ENCODE peak calls at places on chromosome 22, in five cellular contexts. G is IMR-90, P is PC-3, H is left ventricle myocardium inferior, B is sigmoid colon. D is an unnamed sample. For H3K4me1, the result is how much of the 10 kb centered on the place peaks cover.

GRCh38 chr22:31036671-31037550 is 44.2 kb upstream of the SMTN start:
- DNase-seq in G (peak), P (peak), H (no peak), B (peak), D (no peak)

GRCh38 chr22:46072981-46073682 is 77.2 kb upstream of the PPARA start:
- DNase-seq in G (no peak), P (no peak), H (peak), B (peak), D (no peak)

GRCh38 chr22:36770946-36771340 is 5.0 kb downstream of the IFT27 start:
- DNase-seq in G (no peak), P (no peak), H (no peak), B (peak), D (no peak)

GRCh38 chr22:49721211-49721763 is 106.4 kb downstream of the BRD1 start:
- DNase-seq in G (no peak), P (no peak), H (no peak), B (no peak), D (no peak)

GRCh38 chr22:37930952-37931440 is 22.4 kb downstream of the C22orf23 start:
- DNase-seq in G (no peak), P (no peak), H (no peak), B (no peak), D (no peak)

GRCh38 chr22:30325724-30326703 is 727 bp downstream of the TBC1D10A start:
- DNase-seq in G (no peak), P (no peak), H (no peak), B (peak), D (peak)

GRCh38 chr22:49517211-49517610 is 310.5 kb downstream of the BRD1 start:
- DNase-seq in G (no peak), P (no peak), H (no peak), B (no peak), D (peak)

GRCh38 chr22:28743852-28744251 is 2.0 kb downstream of the HSCB start:
- DNase-seq in G (no peak), P (no peak), H (no peak), B (no peak), D (no peak)

GRCh38 chr22:37775785-37776638 is 31.7 kb upstream of the GCAT start:
- DNase-seq in G (peak), P (peak), H (no peak), B (no peak), D (no peak)

GRCh38 chr22:48899523-48900326 is 927.9 kb downstream of the BRD1 start:
- DNase-seq in G (no peak), P (no peak), H (no peak), B (peak), D (no peak)

GRCh38 chr22:30170126-30170525 is 76.4 kb downstream of the LIF start:
- DNase-seq in G (no peak), P (no peak), H (no peak), B (no peak), D (no peak)

GRCh38 chr22:46625113-46625842 is 5.1 kb downstream of the GRAMD4 start:
- DNase-seq in G (no peak), P (no peak), H (no peak), B (peak), D (no peak)

GRCh38 chr22:22890085-22890484 is 2.5 kb downstream of the IGLL5 start:
- DNase-seq in G (no peak), P (no peak), H (no peak), B (no peak), D (no peak)

GRCh38 chr22:25942989-25943411 is 201.0 kb downstream of the MYO18B start:
- DNase-seq in G (no peak), P (no peak), H (peak), B (no peak), D (peak)

GRCh38 chr22:38733329-38734202 is 22.2 kb downstream of the SUN2 start:
- DNase-seq in G (peak), P (peak), H (peak), B (peak), D (peak)

GRCh38 chr22:22968366-22968765 is 80.8 kb downstream of the IGLL5 start:
- DNase-seq in G (no peak), P (no peak), H (no peak), B (no peak), D (no peak)

GRCh38 chr22:41308544-41308947 is 7.2 kb downstream of the ZC3H7B start:
- DNase-seq in G (no peak), P (no peak), H (no peak), B (no peak), D (no peak)

GRCh38 chr22:27154717-27155116 is 497.3 kb downstream of the MIAT start:
- DNase-seq in G (no peak), P (no peak), H (no peak), B (no peak), D (no peak)

GRCh38 chr22:42270178-42270511 is 308 bp downstream of the TCF20 start:
- DNase-seq in G (no peak), P (peak), H (no peak), B (no peak), D (peak)

GRCh38 chr22:37400719-37401118 is 26.6 kb downstream of the ELFN2 start:
- DNase-seq in G (no peak), P (peak), H (no peak), B (no peak), D (no peak)

GRCh38 chr22:27667121-27667843 is 134.3 kb downstream of the MN1 start:
- DNase-seq in G (no peak), P (no peak), H (no peak), B (no peak), D (peak)

GRCh38 chr22:30265851-30266444 is 703 bp downstream of the OSM start:
- DNase-seq in G (no peak), P (no peak), H (peak), B (peak), D (peak)

GRCh38 chr22:17376950-17377349 is 7.7 kb downstream of the CECR2 start:
- DNase-seq in G (no peak), P (no peak), H (no peak), B (no peak), D (no peak)

GRCh38 chr22:17384612-17385345 is 15.5 kb downstream of the CECR2 start:
- DNase-seq in G (no peak), P (no peak), H (no peak), B (no peak), D (no peak)

GRCh38 chr22:17380711-17381087 is 11.4 kb downstream of the CECR2 start:
- DNase-seq in G (no peak), P (no peak), H (no peak), B (no peak), D (no peak)

GRCh38 chr22:17379939-17380710 is 10.9 kb downstream of the CECR2 start:
- DNase-seq in G (no peak), P (no peak), H (peak), B (no peak), D (peak)

GRCh38 chr22:17381237-17381913 is 12.1 kb downstream of the CECR2 start:
- DNase-seq in G (no peak), P (peak), H (no peak), B (no peak), D (no peak)
- H3K4me3 ChIP-seq in G (no peak), P (no peak), H (no peak), B (no peak), D (peak)

GRCh38 chr22:20079745-20080444 is at the start of gene DGCR8:
- DNase-seq in G (peak), P (peak), H (peak), B (peak), D (peak)
- H3K4me1 ChIP-seq in G (under half), P (under half), H (half or more), B (under half), D (under half)

GRCh38 chr22:35547993-35548761 is 7.5 kb downstream of the RASD2 start:
- DNase-seq in G (no peak), P (no peak), H (no peak), B (no peak), D (peak)
- TF ChIP-seq CTCF in G (peak), P (peak), H (no peak), B (no peak), D (peak)

GRCh38 chr22:32409977-32410376 is 2.1 kb downstream of the RTCB start:
- DNase-seq in G (no peak), P (no peak), H (no peak), B (no peak), D (no peak)

GRCh38 chr22:32411829-32412592 is at the start of gene RTCB:
- DNase-seq in G (peak), P (peak), H (peak), B (peak), D (peak)

GRCh38 chr22:32411388-32411787 is 659 bp downstream of the RTCB start:
- DNase-seq in G (peak), P (peak), H (no peak), B (no peak), D (peak)

GRCh38 chr22:32407936-32408335 is 4.1 kb downstream of the RTCB start:
- DNase-seq in G (no peak), P (no peak), H (no peak), B (no peak), D (no peak)

DNA sequence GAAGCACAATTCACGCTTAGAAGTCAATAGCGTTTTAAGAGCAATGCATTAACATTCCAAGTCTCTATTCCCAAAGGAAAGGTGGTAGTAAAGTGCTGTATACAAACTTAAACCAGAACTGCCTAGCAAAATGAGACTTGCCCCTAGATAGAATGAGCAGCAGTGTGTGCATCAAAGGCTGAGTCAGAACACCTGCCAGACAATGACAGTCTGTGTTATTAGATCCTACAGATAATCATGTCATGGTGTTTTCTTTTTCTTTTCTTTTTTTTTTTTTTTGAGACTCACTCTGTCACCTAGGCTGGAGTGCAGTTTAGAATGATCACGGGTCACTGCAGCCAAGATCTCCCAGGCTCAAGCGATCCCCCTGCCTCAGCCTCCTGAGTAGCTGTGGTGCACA is 1.6 kb downstream of the RTCB start:
- DNase-seq in G (no peak), P (peak), H (no peak), B (no peak), D (no peak)
- H3K4me3 ChIP-seq in G (no peak), P (peak), H (peak), B (peak), D (peak)

GRCh38 chr22:19961201-19961580 is 19.6 kb upstream of the TXNRD2 start:
- DNase-seq in G (no peak), P (no peak), H (no peak), B (no peak), D (no peak)
- H3K4me1 ChIP-seq in G (under half), P (under half), H (under half), B (under half), D (under half)

DNA sequence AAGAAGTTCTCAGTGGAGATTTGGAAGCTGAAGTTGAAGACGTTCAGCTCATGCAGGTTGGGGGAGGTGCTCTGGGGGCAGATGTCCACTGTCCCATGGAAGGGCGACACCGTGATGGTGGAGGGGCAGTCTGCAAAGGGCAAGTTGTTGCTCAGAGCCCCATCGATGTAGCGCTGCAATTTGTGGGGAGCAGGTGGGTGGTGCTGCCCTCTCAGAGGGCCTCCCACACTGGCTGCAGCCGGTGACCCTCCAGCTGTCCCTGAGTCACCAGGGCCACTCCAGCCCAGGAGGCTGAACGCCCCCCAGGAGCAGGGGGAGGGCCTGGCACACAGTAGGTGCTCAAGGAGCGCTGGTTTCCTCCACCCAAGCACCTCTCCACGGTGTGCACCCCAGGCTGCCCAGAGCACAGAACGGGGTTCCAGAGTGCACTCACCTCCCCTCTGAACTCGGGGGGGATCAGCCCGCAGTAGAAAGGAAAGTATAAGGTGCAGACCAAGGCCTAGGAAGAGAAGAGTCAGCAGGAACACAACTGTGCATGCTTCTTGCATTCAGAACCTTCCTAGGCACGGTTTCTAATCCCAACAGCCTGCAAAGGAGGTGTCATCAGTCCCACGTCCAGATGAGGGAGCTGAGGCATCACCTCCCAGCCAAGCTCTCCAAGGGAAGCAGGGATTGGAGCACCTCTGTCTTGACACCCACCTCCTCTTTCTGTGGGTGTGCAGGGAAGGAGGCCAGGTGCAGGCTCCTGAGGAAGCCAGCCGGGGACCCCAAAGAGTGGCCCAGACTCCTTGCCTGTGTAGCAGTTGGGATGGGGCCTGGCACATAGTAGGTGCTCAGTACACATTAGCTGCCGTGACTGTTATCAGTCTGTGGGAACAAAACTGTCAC is 2.2 kb downstream of the PNPLA5 start:
- DNase-seq in G (peak), P (peak), H (no peak), B (peak), D (peak)
- TF ChIP-seq CTCF in G (peak), P (peak), H (no peak), B (no peak), D (peak)

GRCh38 chr22:21564411-21564810 is 3.1 kb upstream of the UBE2L3 start:
- DNase-seq in G (no peak), P (no peak), H (no peak), B (no peak), D (no peak)

GRCh38 chr22:21568207-21569075 is 927 bp downstream of the UBE2L3 start:
- DNase-seq in G (peak), P (no peak), H (peak), B (no peak), D (peak)

GRCh38 chr22:21569459-21570161 is 2.1 kb downstream of the UBE2L3 start:
- DNase-seq in G (no peak), P (no peak), H (no peak), B (no peak), D (no peak)

GRCh38 chr22:21570398-21570797 is 2.9 kb downstream of the UBE2L3 start:
- DNase-seq in G (no peak), P (no peak), H (no peak), B (no peak), D (no peak)

GRCh38 chr22:21567456-21568206 is at the start of gene UBE2L3:
- DNase-seq in G (peak), P (peak), H (peak), B (peak), D (peak)
- H3K4me3 ChIP-seq in G (peak), P (peak), H (peak), B (peak), D (peak)

GRCh38 chr22:24481641-24482040 is 13.5 kb upstream of the UPB1 start:
- DNase-seq in G (no peak), P (no peak), H (no peak), B (no peak), D (no peak)
- H3K4me1 ChIP-seq in G (under half), P (under half), H (under half), B (under half), D (under half)